ENCODE peak calls at places on chromosome 19, in nine cellular contexts. I, T, P, X, M, U, E, F and C are unnamed samples.

GRCh38 chr19:13195678-13196077 is 45.5 kb downstream of the IER2 start:
- DNase-seq in I (peak; percentile 47), T (peak; percentile 40), P (peak; percentile 85), X (no peak), M (no peak), U (no peak), E (no peak), F (no peak), C (no peak)

GRCh38 chr19:33100894-33101644 is 20.1 kb downstream of the GPATCH1 start:
- DNase-seq in I (no peak), T (no peak), P (no peak), X (no peak), M (no peak), U (no peak), E (no peak), F (no peak), C (no peak)

GRCh38 chr19:8973501-8974091 is 36.6 kb downstream of the MUC16 start:
- DNase-seq in I (no peak), T (no peak), P (peak; percentile 40), X (no peak), M (no peak), U (no peak), E (no peak), F (no peak), C (no peak)

GRCh38 chr19:3060852-3061182 is 1.5 kb downstream of the TLE5 start:
- DNase-seq in I (no peak), T (no peak), P (no peak), X (no peak), M (no peak), U (no peak), E (no peak), F (no peak), C (no peak)

GRCh38 chr19:46732966-46733692 is 12.7 kb upstream of the FKRP start:
- DNase-seq in I (no peak), T (no peak), P (no peak), X (peak; percentile 51), M (no peak), U (no peak), E (no peak), F (no peak), C (no peak)

GRCh38 chr19:51514866-51515481 is 13.4 kb upstream of the SIGLEC12 start:
- DNase-seq in I (no peak), T (peak; percentile 51), P (peak; percentile 55), X (peak; percentile 52), M (no peak), U (no peak), E (peak; percentile 1), F (peak; percentile 2), C (peak; percentile 70)

GRCh38 chr19:11247391-11247790 is 8.0 kb downstream of the ANGPTL8 start:
- DNase-seq in I (no peak), T (no peak), P (no peak), X (peak; percentile 32), M (peak; percentile 94), U (no peak), E (no peak), F (peak; percentile 27), C (no peak)

GRCh38 chr19:52991484-52991883 is 22.2 kb upstream of the ERVV-1 start:
- DNase-seq in I (no peak), T (no peak), P (no peak), X (peak; percentile 88), M (no peak), U (no peak), E (peak; percentile 28), F (peak; percentile 4), C (no peak)

GRCh38 chr19:54576411-54576976 is 2.9 kb downstream of the LILRA2 start:
- DNase-seq in I (no peak), T (no peak), P (no peak), X (no peak), M (no peak), U (no peak), E (no peak), F (no peak), C (no peak)

GRCh38 chr19:18932216-18932841 is 8.7 kb downstream of the HOMER3 start:
- DNase-seq in I (peak; percentile 87), T (peak; percentile 59), P (peak; percentile 96), X (peak; percentile 49), M (peak; percentile 69), U (peak; percentile 75), E (no peak), F (no peak), C (no peak)

GRCh38 chr19:30406220-30406944 is 34.2 kb downstream of the ZNF536 start:
- DNase-seq in I (no peak), T (no peak), P (peak; percentile 44), X (no peak), M (peak; percentile 15), U (no peak), E (no peak), F (no peak), C (peak; percentile 5)

GRCh38 chr19:50626796-50627195 is 12.9 kb downstream of the SYT3 start:
- DNase-seq in I (no peak), T (no peak), P (no peak), X (no peak), M (no peak), U (no peak), E (no peak), F (no peak), C (no peak)

GRCh38 chr19:20912973-20913372 is 10.1 kb upstream of the ZNF85 start:
- DNase-seq in I (no peak), T (no peak), P (no peak), X (no peak), M (no peak), U (no peak), E (no peak), F (no peak), C (no peak)

GRCh38 chr19:45790942-45791341 is 1.7 kb downstream of the DMWD start:
- DNase-seq in I (no peak), T (peak; percentile 46), P (no peak), X (no peak), M (peak; percentile 27), U (no peak), E (no peak), F (no peak), C (peak; percentile 62)

GRCh38 chr19:48805452-48805851 is 5.4 kb downstream of the BCAT2 start:
- DNase-seq in I (no peak), T (no peak), P (no peak), X (no peak), M (no peak), U (no peak), E (no peak), F (no peak), C (no peak)